ENCODE peak calls at places on chromosomes 6 and 20, in eight cellular contexts. O is activated CD4-positive, alpha-beta T cell treated with anti-CD3 and anti-CD28 coated beads, Interleukin-2, amount 50 U/mL, for 4 hours; N is stimulated activated CD8-positive, alpha-beta memory T cell treated with anti-CD3 and anti-CD28 coated beads, Interleukin-2, amount 100 ng/mL, for 48 hours; V is HCT116; K is heart left ventricle; S is PC-3; F is GM23248; G is astrocyte of the spinal cord. I is an unnamed sample.

GRCh38 chr6:105711216-105711615 is 308.3 kb upstream of the PREP start:
- DNase-seq in O (no peak), N (no peak), V (no peak), K (no peak), S (no peak), F (peak; percentile 53), G (no peak), I (no peak)

GRCh38 chr6:84553527-84553926 is 210.9 kb downstream of the TBX18 start:
- DNase-seq in O (no peak), N (no peak), V (no peak), K (no peak), S (no peak), F (no peak), G (peak; percentile 31), I (no peak)

GRCh38 chr6:14270925-14271791 is 153.6 kb downstream of the CD83 start:
- DNase-seq in O (peak; percentile 39), N (peak; percentile 13), V (peak; percentile 99), K (no peak), S (peak; percentile 99), F (peak; percentile 95), G (peak; percentile 87), I (peak; percentile 87)

GRCh38 chr6:119575721-119576120 is 226.2 kb upstream of the MAN1A1 start:
- DNase-seq in O (no peak), N (no peak), V (no peak), K (no peak), S (peak; percentile 19), F (peak; percentile 87), G (peak; percentile 70), I (peak; percentile 65)

GRCh38 chr6:80742481-80742880 is 636.0 kb downstream of the BCKDHB start:
- DNase-seq in O (no peak), N (no peak), V (peak; percentile 35), K (peak; percentile 6), S (peak; percentile 45), F (peak; percentile 52), G (peak; percentile 63), I (no peak)

GRCh38 chr6:109867009-109867969 is 110.8 kb upstream of the GPR6 start:
- DNase-seq in O (no peak), N (no peak), V (no peak), K (peak; percentile 46), S (no peak), F (peak; percentile 10), G (no peak), I (no peak)

GRCh38 chr20:30912006-30912660 is 345.3 kb upstream of the DEFB115 start:
- DNase-seq in O (no peak), N (no peak), V (no peak), K (no peak), S (no peak), F (peak; percentile 53), G (no peak), I (no peak)

GRCh38 chr20:59147197-59147596 is 16.4 kb upstream of the ZNF831 start:
- DNase-seq in O (no peak), N (no peak), V (no peak), K (peak; percentile 58), S (no peak), F (no peak), G (no peak), I (no peak)

GRCh38 chr6:165905744-165906143 is 242.7 kb upstream of the PDE10A start:
- DNase-seq in O (no peak), N (no peak), V (no peak), K (no peak), S (no peak), F (no peak), G (no peak), I (no peak)

GRCh38 chr20:62367483-62368302 is 581 bp upstream of the LAMA5 start:
- DNase-seq in O (no peak), N (no peak), V (no peak), K (peak; percentile 41), S (peak; percentile 61), F (no peak), G (no peak), I (no peak)

GRCh38 chr6:25169551-25170335 is 109.4 kb upstream of the CARMIL1 start:
- DNase-seq in O (no peak), N (no peak), V (no peak), K (no peak), S (no peak), F (peak; percentile 56), G (peak; percentile 58), I (no peak)

GRCh38 chr20:36875702-36876472 is at the start of gene TLDC2:
- DNase-seq in O (no peak), N (no peak), V (no peak), K (no peak), S (no peak), F (no peak), G (no peak), I (no peak)

GRCh38 chr20:61426361-61426760 is 174.3 kb downstream of the CDH4 start:
- DNase-seq in O (no peak), N (no peak), V (no peak), K (no peak), S (no peak), F (no peak), G (no peak), I (no peak)

GRCh38 chr6:125117818-125118217 is 35.8 kb upstream of the TPD52L1 start:
- DNase-seq in O (no peak), N (no peak), V (no peak), K (no peak), S (no peak), F (peak; percentile 42), G (no peak), I (no peak)

GRCh38 chr20:37202267-37202943 is 23.1 kb upstream of the MROH8 start:
- DNase-seq in O (no peak), N (no peak), V (peak; percentile 35), K (no peak), S (peak; percentile 88), F (peak; percentile 95), G (peak; percentile 94), I (peak; percentile 51)

GRCh38 chr6:75178757-75179156 is 27.1 kb downstream of the COL12A1 start:
- DNase-seq in O (no peak), N (no peak), V (no peak), K (no peak), S (no peak), F (peak; percentile 31), G (no peak), I (no peak)

GRCh38 chr6:159880412-159880811 is 10.4 kb upstream of the MAS1 start:
- DNase-seq in O (no peak), N (no peak), V (no peak), K (no peak), S (no peak), F (no peak), G (no peak), I (no peak)

GRCh38 chr20:16491277-16491912 is 81.9 kb downstream of the KIF16B start:
- DNase-seq in O (no peak), N (no peak), V (no peak), K (no peak), S (no peak), F (peak; percentile 65), G (no peak), I (no peak)

GRCh38 chr6:30908700-30909099 is 693 bp downstream of the GTF2H4 start:
- DNase-seq in O (no peak), N (no peak), V (no peak), K (no peak), S (no peak), F (no peak), G (no peak), I (no peak)

GRCh38 chr6:24763578-24763977 is 11.2 kb upstream of the GMNN start:
- DNase-seq in O (no peak), N (no peak), V (no peak), K (no peak), S (no peak), F (no peak), G (no peak), I (no peak)

GRCh38 chr6:154239392-154239791 is 117.2 kb downstream of the IPCEF1 start:
- DNase-seq in O (peak; percentile 11), N (no peak), V (no peak), K (no peak), S (no peak), F (no peak), G (no peak), I (no peak)

GRCh38 chr20:11792229-11792953 is 125.3 kb upstream of the BTBD3 start:
- DNase-seq in O (no peak), N (no peak), V (no peak), K (no peak), S (peak; percentile 58), F (no peak), G (no peak), I (no peak)

GRCh38 chr20:53900380-53900999 is 169.9 kb downstream of the BCAS1 start:
- DNase-seq in O (no peak), N (no peak), V (no peak), K (no peak), S (peak; percentile 83), F (peak; percentile 85), G (peak; percentile 78), I (no peak)

GRCh38 chr20:8757146-8757545 is 311.7 kb upstream of the PLCB4 start:
- DNase-seq in O (no peak), N (no peak), V (no peak), K (no peak), S (peak; percentile 31), F (peak; percentile 90), G (peak; percentile 71), I (no peak)

GRCh38 chr6:127547909-127548649 is 28.9 kb upstream of the C6orf58 start:
- DNase-seq in O (no peak), N (no peak), V (no peak), K (no peak), S (peak; percentile 14), F (peak; percentile 38), G (no peak), I (no peak)

GRCh38 chr6:131532476-131533108 is 40.4 kb upstream of the ARG1 start:
- DNase-seq in O (peak; percentile 41), N (peak; percentile 42), V (no peak), K (no peak), S (no peak), F (peak; percentile 31), G (no peak), I (no peak)

GRCh38 chr6:32816746-32817204 is at the start of gene HLA-DOB:
- DNase-seq in O (no peak), N (no peak), V (peak; percentile 40), K (no peak), S (peak; percentile 76), F (peak; percentile 26), G (no peak), I (no peak)

GRCh38 chr6:43904311-43905123 is 134.5 kb downstream of the VEGFA start:
- DNase-seq in O (no peak), N (no peak), V (no peak), K (no peak), S (peak; percentile 30), F (no peak), G (no peak), I (peak; percentile 12)

GRCh38 chr6:130675072-130675471 is 152.1 kb upstream of the SMLR1 start:
- DNase-seq in O (no peak), N (no peak), V (no peak), K (no peak), S (peak; percentile 79), F (peak; percentile 61), G (peak; percentile 78), I (no peak)

GRCh38 chr20:5433352-5433751 is 116.6 kb upstream of the PROKR2 start:
- DNase-seq in O (no peak), N (no peak), V (no peak), K (no peak), S (no peak), F (no peak), G (no peak), I (no peak)

GRCh38 chr6:107730106-107730505 is 94.0 kb downstream of the SCML4 start:
- DNase-seq in O (peak; percentile 46), N (no peak), V (no peak), K (no peak), S (no peak), F (no peak), G (no peak), I (no peak)

GRCh38 chr20:34954905-34955231 is 738 bp downstream of the GSS start:
- DNase-seq in O (no peak), N (no peak), V (peak; percentile 13), K (peak; percentile 40), S (peak; percentile 38), F (peak; percentile 73), G (no peak), I (no peak)

GRCh38 chr6:33116881-33117711 is 41.3 kb downstream of the HLA-DPB1 start:
- DNase-seq in O (no peak), N (no peak), V (no peak), K (no peak), S (no peak), F (peak; percentile 36), G (no peak), I (no peak)

GRCh38 chr20:57247292-57247975 is 19.0 kb downstream of the BMP7 start:
- DNase-seq in O (no peak), N (no peak), V (no peak), K (no peak), S (no peak), F (no peak), G (no peak), I (no peak)